ENCODE peak calls at places on chromosomes 16 and 17, in four cellular contexts. One of them, this sample, is unnamed.
A peak's percentile ranks its signal among the peaks of the same experiment; 100 is the strongest.

GRCh38 chr17:3927628-3928010 is 11.4 kb upstream of the P2RX1 start:
- DNase-seq in A549: no peak
- DNase-seq in CD4-positive, alpha-beta T cell: no peak
- DNase-seq in heart left ventricle: no peak
- DNase-seq in this sample: no peak

GRCh38 chr16:566475-567361 is at the start of gene NHLRC4:
- DNase-seq in heart left ventricle: peak; percentile 85
- DNase-seq in A549: no peak
- DNase-seq in CD4-positive, alpha-beta T cell: peak; percentile 54
- DNase-seq in this sample: no peak

GRCh38 chr17:78348055-78348745 is 11.7 kb downstream of the SOCS3 start:
- DNase-seq in CD4-positive, alpha-beta T cell: no peak
- DNase-seq in heart left ventricle: no peak
- DNase-seq in A549: no peak
- DNase-seq in this sample: no peak

GRCh38 chr17:78541488-78542237 is 35.5 kb downstream of the DNAH17 start:
- DNase-seq in A549: peak; percentile 90
- DNase-seq in heart left ventricle: no peak
- DNase-seq in CD4-positive, alpha-beta T cell: no peak
- DNase-seq in this sample: peak; percentile 18

GRCh38 chr17:39181303-39181702 is 15.3 kb upstream of the ARL5C start:
- DNase-seq in A549: no peak
- DNase-seq in heart left ventricle: no peak
- DNase-seq in CD4-positive, alpha-beta T cell: no peak
- DNase-seq in this sample: no peak

GRCh38 chr17:51913491-51913890 is 245.0 kb downstream of the CA10 start:
- DNase-seq in CD4-positive, alpha-beta T cell: no peak
- DNase-seq in heart left ventricle: no peak
- DNase-seq in A549: no peak
- DNase-seq in this sample: no peak

GRCh38 chr17:280216-280615 is 72.4 kb downstream of the RPH3AL start:
- DNase-seq in heart left ventricle: peak; percentile 15
- DNase-seq in A549: no peak
- DNase-seq in CD4-positive, alpha-beta T cell: no peak
- DNase-seq in this sample: peak; percentile 47

GRCh38 chr17:18323507-18324139 is 8.5 kb downstream of the SMCR8 start:
- DNase-seq in CD4-positive, alpha-beta T cell: no peak
- DNase-seq in heart left ventricle: no peak
- DNase-seq in A549: no peak
- DNase-seq in this sample: no peak

GRCh38 chr17:29590979-29591736 is 1.7 kb upstream of the GIT1 start:
- DNase-seq in heart left ventricle: peak; percentile 53
- DNase-seq in CD4-positive, alpha-beta T cell: no peak
- DNase-seq in A549: peak; percentile 91
- DNase-seq in this sample: peak; percentile 76

GRCh38 chr17:78043031-78043430 is 84.5 kb downstream of the TNRC6C start:
- DNase-seq in heart left ventricle: no peak
- DNase-seq in CD4-positive, alpha-beta T cell: no peak
- DNase-seq in A549: no peak
- DNase-seq in this sample: no peak

GRCh38 chr17:58092101-58092796 is 9.0 kb downstream of the DYNLL2 start:
- DNase-seq in heart left ventricle: no peak
- DNase-seq in A549: no peak
- DNase-seq in CD4-positive, alpha-beta T cell: no peak
- DNase-seq in this sample: no peak

GRCh38 chr17:39774043-39774442 is 36.3 kb downstream of the GRB7 start:
- DNase-seq in heart left ventricle: no peak
- DNase-seq in A549: no peak
- DNase-seq in CD4-positive, alpha-beta T cell: no peak
- DNase-seq in this sample: no peak

GRCh38 chr17:5785343-5785742 is 201.0 kb upstream of the NLRP1 start:
- DNase-seq in heart left ventricle: no peak
- DNase-seq in CD4-positive, alpha-beta T cell: no peak
- DNase-seq in A549: no peak
- DNase-seq in this sample: no peak

GRCh38 chr17:65261152-65261551 is 124.0 kb downstream of the RGS9 start:
- DNase-seq in A549: no peak
- DNase-seq in CD4-positive, alpha-beta T cell: no peak
- DNase-seq in heart left ventricle: no peak
- DNase-seq in this sample: no peak

GRCh38 chr16:67969286-67970039 is 1.0 kb upstream of the SLC12A4 start:
- DNase-seq in CD4-positive, alpha-beta T cell: no peak
- DNase-seq in heart left ventricle: no peak
- DNase-seq in A549: no peak
- DNase-seq in this sample: no peak
- H3K27ac ChIP-seq in CD4-positive, alpha-beta T cell: no peak overlapping the region
- H3K27ac ChIP-seq in heart left ventricle: peak overlapping the region; percentile 97
- H3K27ac ChIP-seq in A549: peak overlapping the region; percentile 94
- H3K27ac ChIP-seq in this sample: peak overlapping the region; percentile 96

GRCh38 chr17:46013127-46013501 is 14.1 kb downstream of the STH start:
- DNase-seq in heart left ventricle: no peak
- DNase-seq in A549: no peak
- DNase-seq in CD4-positive, alpha-beta T cell: no peak
- DNase-seq in this sample: peak; percentile 48
- H3K27ac ChIP-seq in heart left ventricle: no peak overlapping the region
- H3K27ac ChIP-seq in A549: no peak overlapping the region
- H3K27ac ChIP-seq in CD4-positive, alpha-beta T cell: no peak overlapping the region
- H3K27ac ChIP-seq in this sample: no peak overlapping the region

GRCh38 chr17:50685334-50685665 is 22.4 kb downstream of the ANKRD40 start:
- DNase-seq in heart left ventricle: no peak
- DNase-seq in A549: no peak
- DNase-seq in CD4-positive, alpha-beta T cell: no peak
- DNase-seq in this sample: no peak
- H3K27ac ChIP-seq in heart left ventricle: no peak overlapping the region
- H3K27ac ChIP-seq in A549: peak overlapping the region; percentile 97
- H3K27ac ChIP-seq in CD4-positive, alpha-beta T cell: no peak overlapping the region
- H3K27ac ChIP-seq in this sample: no peak overlapping the region

GRCh38 chr17:31248986-31249385 is 48.1 kb downstream of the OMG start:
- DNase-seq in A549: no peak
- DNase-seq in CD4-positive, alpha-beta T cell: no peak
- DNase-seq in heart left ventricle: no peak
- DNase-seq in this sample: no peak

GRCh38 chr17:31251075-31251474 is 46.0 kb downstream of the OMG start:
- DNase-seq in CD4-positive, alpha-beta T cell: no peak
- DNase-seq in heart left ventricle: no peak
- DNase-seq in A549: no peak
- DNase-seq in this sample: no peak

GRCh38 chr17:31249742-31250141 is 47.3 kb downstream of the OMG start:
- DNase-seq in CD4-positive, alpha-beta T cell: no peak
- DNase-seq in A549: no peak
- DNase-seq in heart left ventricle: no peak
- DNase-seq in this sample: no peak

GRCh38 chr17:31251618-31252328 is 45.3 kb downstream of the OMG start:
- DNase-seq in CD4-positive, alpha-beta T cell: no peak
- DNase-seq in A549: no peak
- DNase-seq in heart left ventricle: no peak
- DNase-seq in this sample: no peak

DNA sequence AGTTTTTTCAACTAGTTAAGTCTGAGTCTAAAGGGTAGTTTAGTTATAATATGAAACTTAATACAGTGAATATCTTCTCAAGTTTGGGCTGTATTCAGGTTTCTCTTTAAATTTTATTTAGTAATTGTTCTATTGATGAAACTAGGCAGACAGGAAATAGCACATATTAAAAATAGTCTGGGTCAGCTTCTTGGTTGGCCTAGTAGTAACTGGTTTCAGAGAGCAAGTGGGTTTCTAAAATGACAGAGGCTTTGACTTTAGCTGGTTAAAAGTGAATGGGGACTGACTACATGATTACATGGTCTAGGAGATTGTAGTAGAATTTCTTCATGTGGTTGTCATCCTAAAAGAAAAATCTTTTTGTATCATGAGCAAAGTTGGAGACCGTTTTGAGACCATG is 46.8 kb downstream of the OMG start:
- DNase-seq in A549: no peak
- DNase-seq in heart left ventricle: no peak
- DNase-seq in CD4-positive, alpha-beta T cell: no peak
- DNase-seq in this sample: no peak
- H3K27ac ChIP-seq in A549: no peak overlapping the region
- H3K27ac ChIP-seq in heart left ventricle: peak overlapping the region; percentile 25
- H3K27ac ChIP-seq in CD4-positive, alpha-beta T cell: no peak overlapping the region
- H3K27ac ChIP-seq in this sample: no peak overlapping the region

DNA sequence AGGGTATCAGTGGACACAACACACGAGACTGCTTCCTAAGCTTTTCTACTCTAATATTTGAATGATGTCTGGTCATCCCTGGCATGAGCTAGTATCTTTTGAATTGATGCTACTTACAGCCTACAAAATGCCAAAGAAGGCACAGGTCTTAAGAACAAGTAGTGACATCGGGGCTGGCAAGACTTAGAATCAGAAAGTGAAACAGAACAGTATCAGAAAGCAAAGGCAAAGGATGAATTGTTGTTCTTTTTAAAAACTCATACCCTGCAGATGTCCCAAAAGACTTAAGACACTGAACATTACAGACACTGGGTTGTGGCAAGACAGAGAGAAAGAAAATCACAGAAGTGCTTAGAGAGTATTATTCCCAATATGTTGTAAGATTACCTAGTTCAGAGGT is 12.7 kb downstream of the ZNF19 start:
- DNase-seq in A549: no peak
- DNase-seq in CD4-positive, alpha-beta T cell: no peak
- DNase-seq in heart left ventricle: no peak
- DNase-seq in this sample: no peak
- H3K27ac ChIP-seq in A549: no peak overlapping the region
- H3K27ac ChIP-seq in CD4-positive, alpha-beta T cell: no peak overlapping the region
- H3K27ac ChIP-seq in heart left ventricle: no peak overlapping the region
- H3K27ac ChIP-seq in this sample: no peak overlapping the region